ENCODE peak calls at places on chromosomes 3 and 15, in ten cellular contexts. X is nephron progenitor cell; P is immature natural killer cell; S is skeletal muscle cell; L is NCI-H1417; B is endothelial cell of umbilical vein; G is CD4-positive, alpha-beta T cell; J is ACHN; A is stimulated activated CD4-positive, alpha-beta T cell treated with anti-CD3 and anti-CD28 coated beads, Interleukin-15, amount 100 ng/mL, for 1 hour; H is anterior cingulate cortex. N is an unnamed sample.

GRCh38 chr3:134937256-134938023 is 142.4 kb downstream of the EPHB1 start:
- DNase-seq in X (peak), P (no peak), S (no peak), L (peak), B (no peak), G (no peak), J (peak), A (no peak), H (no peak), N (peak)

GRCh38 chr15:25743909-25744275 is 119.2 kb downstream of the ATP10A start:
- DNase-seq in X (no peak), P (no peak), S (no peak), L (no peak), B (no peak), G (no peak), J (no peak), A (no peak), H (no peak), N (no peak)

GRCh38 chr3:31290046-31290445 is 242.7 kb upstream of the STT3B start:
- DNase-seq in X (no peak), P (no peak), S (no peak), L (no peak), B (no peak), G (no peak), J (no peak), A (no peak), H (no peak), N (no peak)

GRCh38 chr3:116276637-116277036 is 168.7 kb downstream of the LSAMP start:
- DNase-seq in X (no peak), P (no peak), S (no peak), L (no peak), B (no peak), G (no peak), J (no peak), A (no peak), H (no peak), N (peak)

GRCh38 chr15:101175396-101175795 is 76.5 kb downstream of the CHSY1 start:
- DNase-seq in X (no peak), P (no peak), S (no peak), L (no peak), B (no peak), G (no peak), J (no peak), A (no peak), H (no peak), N (no peak)

GRCh38 chr3:192929146-192929545 is 11.5 kb upstream of the MB21D2 start:
- DNase-seq in X (no peak), P (no peak), S (no peak), L (no peak), B (no peak), G (no peak), J (no peak), A (no peak), H (no peak), N (no peak)

GRCh38 chr3:4954256-4955000 is 24.8 kb upstream of the BHLHE40 start:
- DNase-seq in X (no peak), P (no peak), S (no peak), L (no peak), B (no peak), G (no peak), J (no peak), A (no peak), H (no peak), N (no peak)

GRCh38 chr3:9803494-9803893 is 6.6 kb upstream of the TTLL3 start:
- DNase-seq in X (no peak), P (no peak), S (no peak), L (no peak), B (no peak), G (no peak), J (no peak), A (no peak), H (peak), N (no peak)

GRCh38 chr15:97652700-97653167 is 307.8 kb upstream of the ARRDC4 start:
- DNase-seq in X (peak), P (no peak), S (no peak), L (peak), B (peak), G (no peak), J (no peak), A (no peak), H (peak), N (peak)